ENCODE peak calls at places on chromosomes 11 and 22, in nine cellular contexts. One of them, this sample, is unnamed.
A peak's percentile ranks its signal among the peaks of the same experiment; 100 is the strongest.

GRCh38 chr11:9455722-9456121 is 5.1 kb upstream of the ZNF143 start:
- DNase-seq in astrocyte of the spinal cord: no peak
- DNase-seq in activated CD8-positive, alpha-beta T cell treated with anti-CD3 and anti-CD28 coated beads for 36 hours: no peak
- DNase-seq in neural crest cell: no peak
- DNase-seq in body of pancreas: no peak
- DNase-seq in upper lobe of right lung: no peak
- DNase-seq in A673: no peak
- DNase-seq in lower leg skin: no peak
- DNase-seq in NB4: no peak
- DNase-seq in this sample: no peak

GRCh38 chr11:27300974-27301373 is 62.0 kb downstream of the CCDC34 start:
- DNase-seq in astrocyte of the spinal cord: no peak
- DNase-seq in activated CD8-positive, alpha-beta T cell treated with anti-CD3 and anti-CD28 coated beads for 36 hours: no peak
- DNase-seq in neural crest cell: no peak
- DNase-seq in body of pancreas: no peak
- DNase-seq in upper lobe of right lung: no peak
- DNase-seq in A673: no peak
- DNase-seq in lower leg skin: no peak
- DNase-seq in NB4: no peak
- DNase-seq in this sample: no peak

GRCh38 chr11:67309166-67309565 is 5.8 kb downstream of the SSH3 start:
- DNase-seq in astrocyte of the spinal cord: no peak
- DNase-seq in activated CD8-positive, alpha-beta T cell treated with anti-CD3 and anti-CD28 coated beads for 36 hours: no peak
- DNase-seq in neural crest cell: no peak
- DNase-seq in body of pancreas: no peak
- DNase-seq in upper lobe of right lung: peak; percentile 49
- DNase-seq in A673: no peak
- DNase-seq in lower leg skin: no peak
- DNase-seq in NB4: no peak
- DNase-seq in this sample: no peak

GRCh38 chr11:69343401-69344321 is 49.7 kb downstream of the MYEOV start:
- DNase-seq in astrocyte of the spinal cord: no peak
- DNase-seq in activated CD8-positive, alpha-beta T cell treated with anti-CD3 and anti-CD28 coated beads for 36 hours: no peak
- DNase-seq in neural crest cell: no peak
- DNase-seq in body of pancreas: no peak
- DNase-seq in upper lobe of right lung: peak; percentile 44
- DNase-seq in A673: no peak
- DNase-seq in lower leg skin: peak; percentile 8
- DNase-seq in NB4: no peak
- DNase-seq in this sample: no peak

GRCh38 chr11:44621140-44621681 is 55.7 kb downstream of the CD82 start:
- DNase-seq in astrocyte of the spinal cord: peak; percentile 57
- DNase-seq in activated CD8-positive, alpha-beta T cell treated with anti-CD3 and anti-CD28 coated beads for 36 hours: peak; percentile 65
- DNase-seq in neural crest cell: peak; percentile 90
- DNase-seq in body of pancreas: peak; percentile 63
- DNase-seq in upper lobe of right lung: peak; percentile 87
- DNase-seq in A673: peak; percentile 90
- DNase-seq in lower leg skin: peak; percentile 59
- DNase-seq in NB4: peak; percentile 69
- DNase-seq in this sample: peak; percentile 81

GRCh38 chr11:71207563-71207962 is 44.8 kb downstream of the SHANK2 start:
- DNase-seq in astrocyte of the spinal cord: no peak
- DNase-seq in activated CD8-positive, alpha-beta T cell treated with anti-CD3 and anti-CD28 coated beads for 36 hours: no peak
- DNase-seq in neural crest cell: no peak
- DNase-seq in body of pancreas: no peak
- DNase-seq in upper lobe of right lung: no peak
- DNase-seq in A673: no peak
- DNase-seq in lower leg skin: no peak
- DNase-seq in NB4: no peak
- DNase-seq in this sample: peak; percentile 24

GRCh38 chr22:35299217-35299716 is 427 bp upstream of the TOM1 start:
- DNase-seq in astrocyte of the spinal cord: peak; percentile 22
- DNase-seq in activated CD8-positive, alpha-beta T cell treated with anti-CD3 and anti-CD28 coated beads for 36 hours: no peak
- DNase-seq in neural crest cell: no peak
- DNase-seq in body of pancreas: no peak
- DNase-seq in upper lobe of right lung: no peak
- DNase-seq in A673: peak; percentile 44
- DNase-seq in lower leg skin: no peak
- DNase-seq in NB4: no peak
- DNase-seq in this sample: no peak

GRCh38 chr11:15280393-15280792 is 165.7 kb downstream of the INSC start:
- DNase-seq in astrocyte of the spinal cord: no peak
- DNase-seq in activated CD8-positive, alpha-beta T cell treated with anti-CD3 and anti-CD28 coated beads for 36 hours: no peak
- DNase-seq in neural crest cell: no peak
- DNase-seq in body of pancreas: no peak
- DNase-seq in upper lobe of right lung: no peak
- DNase-seq in A673: no peak
- DNase-seq in lower leg skin: no peak
- DNase-seq in NB4: no peak
- DNase-seq in this sample: no peak

GRCh38 chr11:47437218-47437745 is 11.0 kb upstream of the PSMC3 start:
- DNase-seq in astrocyte of the spinal cord: no peak
- DNase-seq in activated CD8-positive, alpha-beta T cell treated with anti-CD3 and anti-CD28 coated beads for 36 hours: no peak
- DNase-seq in neural crest cell: no peak
- DNase-seq in body of pancreas: no peak
- DNase-seq in upper lobe of right lung: no peak
- DNase-seq in A673: no peak
- DNase-seq in lower leg skin: no peak
- DNase-seq in NB4: no peak
- DNase-seq in this sample: no peak

GRCh38 chr11:64624869-64625481 is 34.0 kb downstream of the SLC22A12 start:
- DNase-seq in astrocyte of the spinal cord: no peak
- DNase-seq in activated CD8-positive, alpha-beta T cell treated with anti-CD3 and anti-CD28 coated beads for 36 hours: no peak
- DNase-seq in neural crest cell: no peak
- DNase-seq in body of pancreas: no peak
- DNase-seq in upper lobe of right lung: no peak
- DNase-seq in A673: no peak
- DNase-seq in lower leg skin: no peak
- DNase-seq in NB4: peak; percentile 93
- DNase-seq in this sample: no peak

GRCh38 chr11:64627371-64627770 is 36.4 kb downstream of the SLC22A12 start:
- DNase-seq in astrocyte of the spinal cord: no peak
- DNase-seq in activated CD8-positive, alpha-beta T cell treated with anti-CD3 and anti-CD28 coated beads for 36 hours: no peak
- DNase-seq in neural crest cell: no peak
- DNase-seq in body of pancreas: no peak
- DNase-seq in upper lobe of right lung: no peak
- DNase-seq in A673: no peak
- DNase-seq in lower leg skin: no peak
- DNase-seq in NB4: no peak
- DNase-seq in this sample: no peak

GRCh38 chr11:64628596-64628995 is 37.6 kb downstream of the SLC22A12 start:
- DNase-seq in astrocyte of the spinal cord: no peak
- DNase-seq in activated CD8-positive, alpha-beta T cell treated with anti-CD3 and anti-CD28 coated beads for 36 hours: no peak
- DNase-seq in neural crest cell: no peak
- DNase-seq in body of pancreas: no peak
- DNase-seq in upper lobe of right lung: no peak
- DNase-seq in A673: no peak
- DNase-seq in lower leg skin: no peak
- DNase-seq in NB4: no peak
- DNase-seq in this sample: no peak

GRCh38 chr11:64629103-64629502 is 38.1 kb downstream of the SLC22A12 start:
- DNase-seq in astrocyte of the spinal cord: no peak
- DNase-seq in activated CD8-positive, alpha-beta T cell treated with anti-CD3 and anti-CD28 coated beads for 36 hours: no peak
- DNase-seq in neural crest cell: no peak
- DNase-seq in body of pancreas: no peak
- DNase-seq in upper lobe of right lung: no peak
- DNase-seq in A673: no peak
- DNase-seq in lower leg skin: no peak
- DNase-seq in NB4: no peak
- DNase-seq in this sample: no peak

DNA sequence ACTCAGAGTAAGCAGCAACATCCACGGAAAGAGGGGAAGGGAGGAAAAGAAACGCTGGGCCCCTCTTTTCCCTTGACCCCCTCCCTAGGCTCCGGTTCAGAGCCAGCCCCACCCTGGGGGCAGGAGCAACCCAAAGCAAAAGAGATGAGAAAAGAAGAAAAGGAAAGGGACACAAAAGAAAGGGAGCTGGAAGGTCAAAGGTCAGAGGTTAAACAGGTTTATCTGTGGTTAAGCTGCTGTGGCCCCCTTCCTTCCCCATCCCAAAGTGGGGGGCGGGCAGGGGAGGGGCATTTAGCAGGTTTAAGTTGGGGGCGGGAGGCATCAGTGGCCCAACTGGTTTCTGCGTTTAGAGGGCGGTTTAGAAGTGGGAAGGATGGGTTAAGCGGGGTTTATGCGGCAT is 35.6 kb downstream of the SLC22A12 start:
- DNase-seq in astrocyte of the spinal cord: no peak
- DNase-seq in activated CD8-positive, alpha-beta T cell treated with anti-CD3 and anti-CD28 coated beads for 36 hours: no peak
- DNase-seq in neural crest cell: no peak
- DNase-seq in body of pancreas: no peak
- DNase-seq in upper lobe of right lung: no peak
- DNase-seq in A673: no peak
- DNase-seq in lower leg skin: no peak
- DNase-seq in NB4: peak; percentile 48
- DNase-seq in this sample: no peak
- TF ChIP-seq CTCF in astrocyte of the spinal cord: no peak
- TF ChIP-seq CTCF in activated CD8-positive, alpha-beta T cell treated with anti-CD3 and anti-CD28 coated beads for 36 hours: no peak
- TF ChIP-seq CTCF in neural crest cell: no peak
- TF ChIP-seq CTCF in body of pancreas: no peak
- TF ChIP-seq CTCF in upper lobe of right lung: no peak
- TF ChIP-seq CTCF in A673: no peak
- TF ChIP-seq CTCF in lower leg skin: no peak
- TF ChIP-seq CTCF in NB4: no peak
- TF ChIP-seq CTCF in this sample: no peak

GRCh38 chr11:14190992-14191773 is 167.8 kb downstream of the RRAS2 start:
- DNase-seq in astrocyte of the spinal cord: no peak
- DNase-seq in activated CD8-positive, alpha-beta T cell treated with anti-CD3 and anti-CD28 coated beads for 36 hours: no peak
- DNase-seq in neural crest cell: no peak
- DNase-seq in body of pancreas: no peak
- DNase-seq in upper lobe of right lung: no peak
- DNase-seq in A673: no peak
- DNase-seq in lower leg skin: no peak
- DNase-seq in NB4: no peak
- DNase-seq in this sample: no peak
- TF ChIP-seq CTCF in astrocyte of the spinal cord: no peak
- TF ChIP-seq CTCF in activated CD8-positive, alpha-beta T cell treated with anti-CD3 and anti-CD28 coated beads for 36 hours: no peak
- TF ChIP-seq CTCF in neural crest cell: no peak
- TF ChIP-seq CTCF in body of pancreas: no peak
- TF ChIP-seq CTCF in upper lobe of right lung: no peak
- TF ChIP-seq CTCF in A673: no peak
- TF ChIP-seq CTCF in lower leg skin: no peak
- TF ChIP-seq CTCF in NB4: no peak
- TF ChIP-seq CTCF in this sample: no peak

GRCh38 chr22:39502109-39502788 is at the start of gene MIEF1:
- DNase-seq in astrocyte of the spinal cord: peak; percentile 95
- DNase-seq in activated CD8-positive, alpha-beta T cell treated with anti-CD3 and anti-CD28 coated beads for 36 hours: peak; percentile 98
- DNase-seq in neural crest cell: peak; percentile 94
- DNase-seq in body of pancreas: peak; percentile 99
- DNase-seq in upper lobe of right lung: peak; percentile 99
- DNase-seq in A673: peak; percentile 95
- DNase-seq in lower leg skin: peak; percentile 97
- DNase-seq in NB4: peak; percentile 97
- DNase-seq in this sample: peak; percentile 99
- TF ChIP-seq CTCF in astrocyte of the spinal cord: peak; percentile 8
- TF ChIP-seq CTCF in activated CD8-positive, alpha-beta T cell treated with anti-CD3 and anti-CD28 coated beads for 36 hours: no peak
- TF ChIP-seq CTCF in neural crest cell: no peak
- TF ChIP-seq CTCF in body of pancreas: no peak
- TF ChIP-seq CTCF in upper lobe of right lung: no peak
- TF ChIP-seq CTCF in A673: peak; percentile 28
- TF ChIP-seq CTCF in lower leg skin: no peak
- TF ChIP-seq CTCF in NB4: no peak
- TF ChIP-seq CTCF in this sample: no peak

DNA sequence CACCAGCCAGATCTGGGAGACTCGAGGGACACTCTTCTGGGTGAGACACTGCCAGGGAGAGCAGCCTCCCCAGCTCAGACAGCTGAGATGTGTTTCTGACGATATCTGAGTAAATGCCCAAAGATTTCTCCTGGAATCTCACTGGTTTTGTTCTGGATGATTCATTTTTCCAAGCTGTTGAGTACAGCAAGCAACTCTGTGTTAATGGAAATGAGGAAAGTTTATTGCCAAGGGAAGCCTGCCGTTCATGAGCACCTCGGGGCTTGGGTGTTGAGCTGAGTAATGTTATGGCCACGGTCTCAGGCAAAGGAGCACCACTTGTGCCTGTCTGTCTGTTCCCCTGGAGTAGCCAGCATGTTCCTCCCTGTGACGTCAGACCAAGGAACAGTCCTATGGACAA is 1132.4 kb downstream of the BRD1 start:
- DNase-seq in astrocyte of the spinal cord: no peak
- DNase-seq in activated CD8-positive, alpha-beta T cell treated with anti-CD3 and anti-CD28 coated beads for 36 hours: no peak
- DNase-seq in neural crest cell: no peak
- DNase-seq in body of pancreas: no peak
- DNase-seq in upper lobe of right lung: no peak
- DNase-seq in A673: no peak
- DNase-seq in lower leg skin: no peak
- DNase-seq in NB4: no peak
- DNase-seq in this sample: no peak
- TF ChIP-seq CTCF in astrocyte of the spinal cord: no peak
- TF ChIP-seq CTCF in activated CD8-positive, alpha-beta T cell treated with anti-CD3 and anti-CD28 coated beads for 36 hours: no peak
- TF ChIP-seq CTCF in neural crest cell: no peak
- TF ChIP-seq CTCF in body of pancreas: no peak
- TF ChIP-seq CTCF in upper lobe of right lung: no peak
- TF ChIP-seq CTCF in A673: no peak
- TF ChIP-seq CTCF in lower leg skin: no peak
- TF ChIP-seq CTCF in NB4: no peak
- TF ChIP-seq CTCF in this sample: no peak

DNA sequence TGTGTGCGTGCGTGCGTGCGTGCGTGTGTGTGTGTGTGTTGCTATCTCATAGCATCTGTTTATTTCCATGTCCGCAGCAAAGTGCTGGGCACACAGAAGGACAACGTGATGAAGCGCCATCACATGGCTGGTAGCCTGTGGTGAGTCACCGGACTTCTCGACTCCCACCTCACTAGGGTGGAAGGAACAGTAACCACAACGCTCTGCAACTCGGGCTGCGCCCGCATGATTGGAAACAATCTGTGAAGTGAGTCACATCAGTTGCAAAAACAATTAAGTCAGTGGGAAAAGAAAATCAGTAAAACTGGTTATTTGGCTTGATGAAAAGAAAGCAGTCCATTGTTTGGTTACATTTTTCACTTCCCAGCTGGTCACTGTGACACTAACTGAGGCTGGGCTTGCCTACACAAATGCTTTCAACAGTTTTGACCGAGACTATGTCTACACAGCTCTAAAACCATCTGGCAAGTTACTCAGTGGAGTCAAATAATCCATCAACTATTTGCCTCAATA is 437.3 kb upstream of the CADM1 start:
- DNase-seq in astrocyte of the spinal cord: peak; percentile 97
- DNase-seq in activated CD8-positive, alpha-beta T cell treated with anti-CD3 and anti-CD28 coated beads for 36 hours: peak; percentile 9
- DNase-seq in neural crest cell: no peak
- DNase-seq in body of pancreas: peak; percentile 17
- DNase-seq in upper lobe of right lung: peak; percentile 84
- DNase-seq in A673: no peak
- DNase-seq in lower leg skin: peak; percentile 20
- DNase-seq in NB4: peak; percentile 86
- DNase-seq in this sample: peak; percentile 81
- TF ChIP-seq CTCF in astrocyte of the spinal cord: no peak
- TF ChIP-seq CTCF in activated CD8-positive, alpha-beta T cell treated with anti-CD3 and anti-CD28 coated beads for 36 hours: no peak
- TF ChIP-seq CTCF in neural crest cell: no peak
- TF ChIP-seq CTCF in body of pancreas: no peak
- TF ChIP-seq CTCF in upper lobe of right lung: no peak
- TF ChIP-seq CTCF in A673: no peak
- TF ChIP-seq CTCF in lower leg skin: no peak
- TF ChIP-seq CTCF in NB4: no peak
- TF ChIP-seq CTCF in this sample: no peak